ENCODE peak calls at places on chromosomes 12 and 14, in six cellular contexts. V, L, H, Z, B and D are unnamed samples.

GRCh38 chr14:72646861-72647528 is 246.9 kb downstream of the DPF3 start:
- DNase-seq in V (no peak), L (no peak), H (peak), Z (no peak), B (no peak), D (no peak)

GRCh38 chr12:66092559-66093269 is 37.8 kb downstream of the LLPH start:
- DNase-seq in V (peak), L (peak), H (peak), Z (no peak), B (no peak), D (no peak)

GRCh38 chr12:89936631-89937030 is 228.0 kb upstream of the ATP2B1 start:
- DNase-seq in V (no peak), L (no peak), H (no peak), Z (no peak), B (no peak), D (no peak)

GRCh38 chr14:101687756-101688546 is 73.6 kb upstream of the PPP2R5C start:
- DNase-seq in V (no peak), L (no peak), H (no peak), Z (peak), B (no peak), D (no peak)

GRCh38 chr14:99231850-99232401 is 40.1 kb downstream of the BCL11B start:
- DNase-seq in V (no peak), L (no peak), H (no peak), Z (no peak), B (no peak), D (no peak)

GRCh38 chr14:35878272-35879140 is 52.4 kb downstream of the BRMS1L start:
- DNase-seq in V (peak), L (peak), H (peak), Z (no peak), B (peak), D (peak)

GRCh38 chr14:85402546-85403162 is 127.3 kb upstream of the FLRT2 start:
- DNase-seq in V (no peak), L (no peak), H (no peak), Z (no peak), B (no peak), D (no peak)

GRCh38 chr12:116759783-116760581 is 21.9 kb downstream of the RNFT2 start:
- DNase-seq in V (no peak), L (no peak), H (peak), Z (no peak), B (no peak), D (no peak)

GRCh38 chr12:1465990-1466389 is 128.4 kb downstream of the FBXL14 start:
- DNase-seq in V (no peak), L (no peak), H (no peak), Z (no peak), B (no peak), D (no peak)

GRCh38 chr12:25241171-25242020 is 9.3 kb downstream of the KRAS start:
- DNase-seq in V (no peak), L (no peak), H (peak), Z (no peak), B (no peak), D (peak)

GRCh38 chr12:953776-954175 is 4.3 kb upstream of the RAD52 start:
- DNase-seq in V (no peak), L (peak), H (peak), Z (no peak), B (no peak), D (no peak)

GRCh38 chr12:64180951-64181350 is 41.1 kb downstream of the KICS2 start:
- DNase-seq in V (peak), L (no peak), H (peak), Z (no peak), B (no peak), D (no peak)

DNA sequence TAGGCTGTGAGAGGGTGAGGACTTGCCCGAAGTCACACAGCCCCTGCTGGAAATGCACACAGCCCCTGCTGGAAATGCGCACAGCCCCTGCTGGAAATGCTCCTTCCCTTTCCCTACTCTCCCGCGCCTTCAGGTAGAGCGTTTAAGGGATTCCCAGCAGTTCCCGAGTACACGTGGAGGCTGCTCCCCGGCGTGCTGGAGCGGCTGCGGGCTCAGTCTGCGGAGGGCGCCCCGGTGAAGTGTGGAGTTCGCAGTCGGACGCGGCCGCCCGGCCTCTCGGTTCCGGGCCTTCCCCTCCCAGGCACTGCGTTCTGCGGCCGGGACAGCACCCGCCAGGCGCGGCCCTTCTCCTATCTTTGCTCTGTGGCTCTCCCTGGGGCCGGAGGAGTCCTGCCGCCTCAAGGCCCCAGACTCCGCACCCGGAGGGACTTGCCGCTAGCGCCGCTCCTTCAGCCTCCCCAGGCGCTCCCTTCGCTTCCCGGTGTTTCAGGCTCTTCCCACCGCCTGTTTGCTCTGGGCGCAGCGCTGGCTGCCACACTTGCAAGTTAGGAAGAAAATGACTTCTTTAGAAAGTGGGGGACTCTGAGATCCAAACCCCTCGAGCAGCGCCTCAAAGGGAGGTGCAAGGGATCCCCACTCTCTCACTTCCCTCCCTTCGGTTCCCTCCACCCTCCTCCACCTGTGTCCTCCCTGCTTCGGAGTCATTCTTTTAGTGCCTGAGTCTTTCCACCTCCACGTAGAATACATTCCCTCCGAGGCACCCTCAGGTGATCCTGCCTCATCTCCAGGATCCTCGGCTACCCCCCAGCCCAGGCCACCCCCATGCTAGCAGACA is 8.3 kb upstream of the TBX5 start:
- DNase-seq in V (no peak), L (peak), H (no peak), Z (no peak), B (no peak), D (no peak)
- TF ChIP-seq CTCF in V (no peak), L (no peak), H (no peak), Z (no peak), B (no peak), D (no peak)

GRCh38 chr12:49707812-49708147 is 575 bp upstream of the FMNL3 start:
- DNase-seq in V (no peak), L (no peak), H (no peak), Z (no peak), B (no peak), D (no peak)
- H3K4me3 ChIP-seq in V (no peak), L (peak), H (no peak), Z (no peak), B (no peak), D (no peak)

GRCh38 chr12:93745304-93745703 is 68.1 kb downstream of the CRADD start:
- DNase-seq in V (no peak), L (no peak), H (no peak), Z (no peak), B (no peak), D (no peak)
- TF ChIP-seq CTCF in V (no peak), L (no peak), H (no peak), Z (no peak), B (no peak), D (no peak)

GRCh38 chr12:23945249-23945648 is 4.2 kb downstream of the SOX5 start:
- DNase-seq in V (no peak), L (no peak), H (no peak), Z (no peak), B (no peak), D (no peak)

GRCh38 chr12:23950011-23950774 is 723 bp upstream of the SOX5 start:
- DNase-seq in V (no peak), L (peak), H (peak), Z (no peak), B (no peak), D (no peak)

GRCh38 chr12:23944067-23944466 is 5.4 kb downstream of the SOX5 start:
- DNase-seq in V (no peak), L (no peak), H (no peak), Z (no peak), B (no peak), D (no peak)

GRCh38 chr12:23949212-23950010 is at the start of gene SOX5:
- DNase-seq in V (peak), L (peak), H (peak), Z (no peak), B (peak), D (no peak)

GRCh38 chr12:23947395-23947794 is 2.1 kb downstream of the SOX5 start:
- DNase-seq in V (no peak), L (no peak), H (no peak), Z (no peak), B (no peak), D (no peak)
- H3K4me3 ChIP-seq in V (no peak), L (no peak), H (no peak), Z (no peak), B (no peak), D (no peak)

DNA sequence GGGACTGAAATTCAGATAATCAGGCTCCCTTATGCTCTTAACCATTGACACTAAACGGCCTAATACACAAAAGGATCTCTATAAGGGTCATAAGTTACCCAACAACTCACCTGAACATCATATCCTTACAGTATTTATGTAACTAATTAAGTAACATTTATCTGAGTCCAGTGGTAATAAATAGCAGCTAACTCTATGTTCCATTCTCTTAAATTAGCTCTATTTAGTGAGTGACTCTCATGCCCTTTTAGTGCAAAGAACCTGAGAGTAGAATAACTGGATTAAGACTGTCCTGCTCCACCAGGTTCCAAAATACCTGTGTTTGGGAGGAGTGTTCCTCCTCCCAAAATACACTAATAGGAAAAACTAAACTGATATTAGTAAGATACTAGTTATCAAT is 9.8 kb downstream of the SCAF11 start:
- DNase-seq in V (no peak), L (no peak), H (no peak), Z (no peak), B (no peak), D (no peak)
- TF ChIP-seq CTCF in V (no peak), L (no peak), H (no peak), Z (no peak), B (no peak), D (no peak)

GRCh38 chr12:54000105-54000773 is at the start of gene HOXC9:
- DNase-seq in V (no peak), L (peak), H (no peak), Z (no peak), B (no peak), D (no peak)
- H3K4me3 ChIP-seq in V (peak), L (peak), H (peak), Z (peak), B (peak), D (peak)

DNA sequence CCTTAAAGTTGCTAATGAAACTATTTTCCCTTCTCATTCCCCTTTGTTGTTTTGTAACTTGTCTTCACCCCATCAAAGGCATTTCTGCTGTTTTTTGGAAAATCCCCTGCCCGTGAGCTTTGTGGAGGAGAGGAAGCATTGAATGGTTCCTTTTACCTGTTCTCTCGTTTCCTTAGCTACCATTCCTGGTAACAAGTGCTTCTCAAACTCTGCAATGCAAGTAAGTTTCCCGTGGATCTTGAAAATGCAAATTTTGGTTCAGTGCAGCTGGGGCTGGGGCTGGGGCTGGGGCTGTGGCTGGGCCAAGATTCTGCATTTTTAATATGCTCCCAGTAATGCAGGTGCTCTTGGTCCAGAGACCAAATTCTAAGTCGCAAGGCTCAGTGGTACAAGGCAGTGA is 151.5 kb downstream of the TTLL5 start:
- DNase-seq in V (no peak), L (no peak), H (no peak), Z (no peak), B (no peak), D (no peak)
- TF ChIP-seq CTCF in V (no peak), L (no peak), H (no peak), Z (no peak), B (no peak), D (no peak)

GRCh38 chr12:77238368-77238767 is 173.0 kb upstream of the E2F7 start:
- DNase-seq in V (no peak), L (no peak), H (no peak), Z (no peak), B (no peak), D (no peak)
- H3K4me3 ChIP-seq in V (no peak), L (no peak), H (no peak), Z (no peak), B (no peak), D (no peak)

DNA sequence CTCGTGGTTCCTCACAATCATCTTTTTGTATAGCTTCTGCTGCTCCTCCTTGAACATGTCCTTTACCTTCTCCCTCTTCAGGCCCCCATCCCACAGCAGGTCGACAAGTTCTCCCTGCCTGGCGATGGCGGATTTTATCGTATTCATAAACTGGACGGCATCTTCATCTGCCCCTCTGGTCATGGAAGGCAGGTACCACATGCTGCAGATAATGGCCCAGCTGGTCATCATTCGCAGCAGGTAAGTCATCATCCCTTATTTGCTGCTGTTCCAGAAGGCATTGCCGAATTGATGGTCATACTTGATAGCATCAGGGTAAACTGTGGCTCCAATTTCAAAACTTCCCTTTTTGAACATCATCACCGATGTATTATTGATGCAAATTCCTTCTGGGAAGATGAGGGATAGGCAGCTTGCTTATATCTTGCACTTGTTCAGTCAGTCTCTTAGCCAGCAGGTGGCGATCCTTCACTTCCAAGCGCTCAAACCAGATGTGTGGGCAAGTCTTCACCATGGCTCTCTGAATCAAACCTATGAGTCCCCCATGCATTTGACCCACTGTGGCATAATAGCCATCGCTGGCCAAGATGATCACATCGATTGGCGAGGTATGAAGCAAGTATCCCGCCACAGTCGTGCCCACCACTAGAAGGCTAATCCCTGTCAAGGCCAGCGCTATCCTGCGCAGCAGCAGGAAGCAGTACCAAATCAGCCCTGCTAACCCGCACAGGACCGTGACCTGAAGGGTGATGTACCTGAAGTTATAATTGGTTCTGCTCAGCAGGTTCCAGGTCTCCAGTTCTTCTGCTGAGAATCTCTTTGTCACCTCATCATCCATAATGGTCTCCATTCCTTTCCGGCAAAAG is 381.5 kb upstream of the STXBP6 start:
- DNase-seq in V (no peak), L (peak), H (no peak), Z (no peak), B (no peak), D (no peak)
- TF ChIP-seq CTCF in V (no peak), L (no peak), H (no peak), Z (peak), B (peak), D (no peak)

DNA sequence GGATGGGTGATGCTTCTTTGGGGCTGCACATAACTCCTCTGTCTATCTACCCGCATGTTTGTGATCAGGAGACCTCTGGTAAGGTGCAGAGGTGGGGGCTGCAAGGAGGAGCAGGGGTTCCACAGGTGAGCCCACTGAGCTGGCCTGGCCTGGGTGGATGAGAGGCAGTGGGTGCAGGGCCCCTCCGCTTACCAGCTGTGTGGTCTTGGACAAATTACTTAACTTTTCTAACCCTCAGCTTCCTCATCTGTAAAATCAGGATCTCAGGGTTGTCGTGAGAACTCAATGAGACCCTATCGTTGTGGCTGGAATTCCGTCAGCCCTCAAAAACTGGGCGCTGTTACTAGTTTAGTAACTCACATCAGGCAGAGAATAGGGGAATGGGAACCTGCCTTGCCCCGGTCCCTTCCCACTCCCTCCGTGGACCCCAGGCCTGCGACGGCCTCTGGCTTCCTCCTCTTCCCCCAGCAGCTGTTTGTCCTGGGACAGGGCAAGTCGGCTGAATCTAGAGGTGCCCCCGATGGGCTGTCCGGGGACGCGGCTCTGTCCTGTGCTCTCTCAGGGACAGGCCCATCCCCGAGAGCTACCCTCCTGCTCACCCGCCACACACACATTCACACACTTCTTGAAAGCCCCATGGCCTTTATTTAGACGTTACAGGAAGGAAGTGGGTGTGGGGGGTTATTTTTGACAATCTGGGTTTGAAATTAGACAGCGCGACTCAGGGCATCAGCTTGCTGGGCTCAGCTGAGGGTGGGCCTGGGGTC is 7.6 kb downstream of the PTPN6 start:
- DNase-seq in V (no peak), L (no peak), H (no peak), Z (peak), B (no peak), D (no peak)
- H3K4me3 ChIP-seq in V (no peak), L (no peak), H (no peak), Z (peak), B (no peak), D (no peak)